ENCODE peak calls at places on chromosome 4, in ten cellular contexts. Y is ACHN; T is AG20443; K is GM12892; W is NCI-H1694; U is EH; D is stimulated activated effector memory CD8-positive, alpha-beta T cell treated with anti-CD3 and anti-CD28 coated beads, Interleukin-12 subunit alpha, Interleukin-12 subunit beta, amount 100 ng/mL, for 72 hours; C is HT1080; S is anterior cingulate cortex; O is Calu3. P is an unnamed sample.

GRCh38 chr4:1026115-1026514 is 14.7 kb downstream of the FGFRL1 start:
- DNase-seq in D (no peak), C (no peak), S (no peak), K (peak), T (peak), Y (peak), U (peak), O (peak), W (no peak), P (no peak)

GRCh38 chr4:82893942-82894341 is 3.0 kb upstream of the SEC31A start:
- DNase-seq in T (no peak), Y (no peak), C (no peak), W (no peak), D (no peak), O (no peak), U (peak), S (no peak), K (no peak), P (no peak)

GRCh38 chr4:101282076-101282844 is 65.1 kb downstream of the PPP3CA start:
- DNase-seq in W (no peak), S (no peak), K (no peak), C (no peak), U (no peak), O (no peak), D (no peak), T (no peak), Y (no peak), P (no peak)

GRCh38 chr4:150593996-150594395 is 12.0 kb downstream of the MAB21L2 start:
- DNase-seq in W (peak), C (peak), U (peak), D (no peak), O (no peak), S (no peak), K (no peak), T (no peak), Y (peak), P (no peak)

GRCh38 chr4:13329963-13330362 is 154.2 kb downstream of the RAB28 start:
- DNase-seq in Y (no peak), T (no peak), D (no peak), S (no peak), O (no peak), C (peak), K (no peak), U (peak), W (no peak), P (no peak)

GRCh38 chr4:128241981-128242380 is 45.6 kb downstream of the PGRMC2 start:
- DNase-seq in Y (no peak), S (no peak), K (no peak), U (no peak), O (no peak), C (no peak), T (no peak), W (no peak), D (no peak), P (no peak)

GRCh38 chr4:145732895-145733880 is 53.2 kb downstream of the C4orf51 start:
- DNase-seq in T (peak), Y (peak), K (peak), U (peak), O (peak), W (peak), D (peak), C (peak), S (peak), P (peak)

GRCh38 chr4:8186883-8187282 is 12.2 kb upstream of the SH3TC1 start:
- DNase-seq in U (no peak), C (no peak), W (no peak), S (no peak), K (no peak), T (no peak), O (no peak), D (no peak), Y (no peak), P (no peak)

GRCh38 chr4:86033171-86033570 is 326.7 kb downstream of the MAPK10 start:
- DNase-seq in W (no peak), U (peak), T (peak), D (no peak), C (peak), Y (no peak), O (no peak), S (no peak), K (no peak), P (peak)

GRCh38 chr4:164847967-164848649 is 28.9 kb upstream of the APELA start:
- DNase-seq in K (no peak), O (no peak), T (no peak), U (no peak), W (no peak), C (no peak), D (no peak), S (no peak), Y (no peak), P (no peak)

GRCh38 chr4:124803026-124803425 is 90.5 kb upstream of the ANKRD50 start:
- DNase-seq in K (no peak), S (no peak), U (no peak), T (no peak), C (no peak), Y (no peak), D (no peak), W (no peak), O (no peak), P (no peak)

GRCh38 chr4:8200302-8200975 is 1.3 kb downstream of the SH3TC1 start:
- DNase-seq in Y (no peak), U (peak), C (no peak), O (no peak), D (no peak), T (no peak), K (no peak), S (no peak), W (no peak), P (peak)

GRCh38 chr4:106898621-106899230 is 137.4 kb downstream of the DKK2 start:
- DNase-seq in D (no peak), S (peak), K (no peak), T (peak), U (peak), Y (peak), C (peak), O (peak), W (peak), P (no peak)

GRCh38 chr4:170139764-170140163 is 50.0 kb upstream of the AADAT start:
- DNase-seq in D (no peak), U (peak), C (peak), Y (no peak), S (no peak), O (no peak), K (no peak), T (peak), W (no peak), P (no peak)

GRCh38 chr4:183905593-183906485 is 732 bp downstream of the STOX2 start:
- DNase-seq in O (peak), C (no peak), D (no peak), T (peak), Y (peak), S (peak), U (peak), K (peak), W (no peak), P (peak)

GRCh38 chr4:137370206-137370633 is 162.1 kb downstream of the PCDH18 start:
- DNase-seq in S (no peak), U (peak), K (no peak), C (peak), T (no peak), Y (no peak), D (no peak), W (no peak), O (no peak), P (no peak)

GRCh38 chr4:88106205-88106604 is 52.2 kb downstream of the ABCG2 start:
- DNase-seq in U (peak), C (peak), T (no peak), K (no peak), Y (no peak), O (no peak), W (no peak), D (no peak), S (no peak), P (no peak)

GRCh38 chr4:55444822-55445221 is 49.1 kb downstream of the TMEM165 start:
- DNase-seq in C (peak), D (no peak), S (no peak), U (peak), O (no peak), Y (peak), K (no peak), W (no peak), T (peak), P (no peak)

GRCh38 chr4:76723373-76723772 is 174.6 kb downstream of the SOWAHB start:
- DNase-seq in O (no peak), U (peak), T (no peak), K (no peak), W (no peak), C (peak), S (no peak), D (no peak), Y (peak), P (no peak)

GRCh38 chr4:2630556-2631273 is 94.3 kb downstream of the FAM193A start:
- DNase-seq in O (no peak), K (no peak), U (no peak), C (no peak), W (no peak), S (no peak), D (no peak), T (no peak), Y (no peak), P (no peak)

GRCh38 chr4:22237155-22237751 is 278.6 kb downstream of the ADGRA3 start:
- DNase-seq in K (no peak), T (no peak), C (peak), O (peak), S (peak), Y (peak), D (no peak), W (no peak), U (peak), P (peak)

GRCh38 chr4:147772056-147772455 is 40.2 kb downstream of the ARHGAP10 start:
- DNase-seq in W (no peak), T (no peak), Y (no peak), D (no peak), C (no peak), O (no peak), U (no peak), S (no peak), K (no peak), P (no peak)

GRCh38 chr4:150068300-150068699 is 9.9 kb upstream of the DCLK2 start:
- DNase-seq in W (no peak), U (no peak), C (no peak), T (no peak), Y (no peak), D (no peak), O (no peak), S (no peak), K (no peak), P (no peak)

GRCh38 chr4:71201817-71202576 is 136.8 kb upstream of the SLC4A4 start:
- DNase-seq in D (no peak), K (no peak), C (no peak), Y (no peak), T (no peak), U (peak), W (no peak), S (no peak), O (no peak), P (no peak)